ENCODE peak calls at places on chromosomes 12 and 14, in four cellular contexts. E is IMR-90, R is H9, Y is H1. N is an unnamed sample.
A peak's percentile ranks its signal among the peaks of the same experiment; 100 is the strongest.

GRCh38 chr14:103495854-103496253 is 26.8 kb downstream of the CKB start:
- DNase-seq in E (no peak), R (no peak), Y (no peak), N (peak; percentile 25)

GRCh38 chr12:79959484-79959883 is 24.6 kb upstream of the PPP1R12A start:
- DNase-seq in E (no peak), R (no peak), Y (no peak), N (no peak)

GRCh38 chr12:64178122-64178521 is 44.0 kb downstream of the KICS2 start:
- DNase-seq in E (peak; percentile 96), R (no peak), Y (no peak), N (no peak)

GRCh38 chr12:96193725-96194571 is at the start of gene ELK3:
- DNase-seq in E (peak; percentile 72), R (peak; percentile 59), Y (peak; percentile 61), N (peak; percentile 72)

GRCh38 chr14:71228711-71229110 is 321.5 kb downstream of the PCNX1 start:
- DNase-seq in E (no peak), R (no peak), Y (no peak), N (no peak)

GRCh38 chr12:18139989-18140596 is 50.1 kb upstream of the RERGL start:
- DNase-seq in E (peak; percentile 27), R (no peak), Y (no peak), N (peak; percentile 29)

GRCh38 chr12:57430117-57430930 is 519 bp downstream of the R3HDM2 start:
- DNase-seq in E (peak; percentile 34), R (peak; percentile 67), Y (peak; percentile 66), N (peak; percentile 35)

GRCh38 chr12:109544955-109545531 is 28.3 kb downstream of the MMAB start:
- DNase-seq in E (peak; percentile 37), R (no peak), Y (no peak), N (no peak)

GRCh38 chr12:54974281-54974680 is 10.3 kb downstream of the TESPA1 start:
- DNase-seq in E (no peak), R (peak; percentile 51), Y (no peak), N (no peak)

GRCh38 chr14:46432516-46432915 is 219.1 kb downstream of the RPL10L start:
- DNase-seq in E (no peak), R (peak; percentile 41), Y (no peak), N (peak; percentile 36)

GRCh38 chr14:60327447-60328331 is 78.7 kb downstream of the PPM1A start:
- DNase-seq in E (peak; percentile 20), R (peak; percentile 51), Y (peak; percentile 72), N (peak; percentile 35)

GRCh38 chr14:50620341-50620740 is 47.8 kb downstream of the SAV1 start:
- DNase-seq in E (peak; percentile 37), R (no peak), Y (no peak), N (no peak)

GRCh38 chr12:128619263-128619662 is 204.5 kb downstream of the SLC15A4 start:
- DNase-seq in E (no peak), R (peak; percentile 55), Y (no peak), N (peak; percentile 10)

GRCh38 chr14:64184103-64184729 is 110.0 kb downstream of the ESR2 start:
- DNase-seq in E (no peak), R (no peak), Y (no peak), N (no peak)

GRCh38 chr14:34018564-34019244 is 67.8 kb upstream of the EGLN3 start:
- DNase-seq in E (no peak), R (no peak), Y (no peak), N (no peak)

GRCh38 chr14:32259368-32260013 is 56.4 kb upstream of the RNU6-8 start:
- DNase-seq in E (peak; percentile 63), R (peak; percentile 43), Y (no peak), N (peak; percentile 84)

GRCh38 chr14:23302290-23303225 is at the start of gene PPP1R3E:
- DNase-seq in E (peak; percentile 41), R (peak; percentile 69), Y (peak; percentile 78), N (peak; percentile 80)

GRCh38 chr12:122106891-122107660 is 28.5 kb downstream of the MLXIP start:
- DNase-seq in E (peak; percentile 77), R (no peak), Y (no peak), N (no peak)

GRCh38 chr14:102164241-102164641 is 24.5 kb downstream of the WDR20 start:
- DNase-seq in E (peak; percentile 49), R (no peak), Y (no peak), N (no peak)

GRCh38 chr14:29853272-29853671 is 74.4 kb downstream of the PRKD1 start:
- DNase-seq in E (peak; percentile 19), R (no peak), Y (no peak), N (no peak)
- H3K4me1 ChIP-seq in E (no peaks in the 10 kb centered on the region), R (no peaks in the 10 kb centered on the region), Y (no peaks in the 10 kb centered on the region), N (no peaks in the 10 kb centered on the region)

DNA sequence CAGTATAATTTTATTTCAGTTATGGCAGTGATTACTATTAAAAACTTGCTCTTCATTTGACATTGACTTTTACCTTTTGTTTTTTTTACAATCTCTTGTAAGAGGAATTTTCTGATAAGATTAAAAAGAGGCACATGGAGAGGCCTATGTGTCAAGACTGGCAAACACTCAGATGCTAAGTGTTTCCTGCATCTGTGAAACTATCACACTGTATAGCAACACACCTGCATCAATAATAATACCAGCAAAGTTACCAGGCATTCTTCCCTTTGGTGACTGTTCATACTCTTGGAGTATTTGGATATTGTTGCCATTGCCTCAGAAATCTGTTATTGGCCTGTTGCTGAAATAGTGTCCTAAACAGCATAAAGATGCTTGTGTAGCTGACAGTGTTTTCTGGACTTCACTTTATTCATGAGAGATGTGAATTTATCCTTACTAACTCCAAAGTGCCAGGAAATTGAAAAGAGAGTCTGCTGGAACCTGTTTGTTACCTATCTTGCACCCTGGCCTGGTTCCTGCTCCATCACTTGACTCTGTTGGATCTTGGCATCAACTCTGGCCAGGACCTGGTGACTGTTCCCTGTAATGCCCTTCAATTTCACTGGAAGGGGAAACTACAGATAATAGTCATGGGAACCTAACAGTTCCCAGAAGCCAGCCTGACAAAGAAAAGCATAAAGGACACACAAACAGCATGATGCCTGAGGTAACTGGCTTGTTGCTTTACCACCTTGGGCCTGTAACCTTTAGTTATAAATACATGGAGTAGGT is 19.8 kb downstream of the SLC16A7 start:
- DNase-seq in E (no peak), R (no peak), Y (no peak), N (no peak)
- H3K27ac ChIP-seq in E (no peak overlapping the region), R (no peak overlapping the region), Y (no peak overlapping the region), N (no peak overlapping the region)

GRCh38 chr14:88632512-88632911 is 69.7 kb downstream of the ZC3H14 start:
- DNase-seq in E (no peak), R (no peak), Y (no peak), N (no peak)
- H4K5ac ChIP-seq in E (no peak overlapping the region), R (no peak overlapping the region), Y (no peak overlapping the region), N (no peak overlapping the region)

DNA sequence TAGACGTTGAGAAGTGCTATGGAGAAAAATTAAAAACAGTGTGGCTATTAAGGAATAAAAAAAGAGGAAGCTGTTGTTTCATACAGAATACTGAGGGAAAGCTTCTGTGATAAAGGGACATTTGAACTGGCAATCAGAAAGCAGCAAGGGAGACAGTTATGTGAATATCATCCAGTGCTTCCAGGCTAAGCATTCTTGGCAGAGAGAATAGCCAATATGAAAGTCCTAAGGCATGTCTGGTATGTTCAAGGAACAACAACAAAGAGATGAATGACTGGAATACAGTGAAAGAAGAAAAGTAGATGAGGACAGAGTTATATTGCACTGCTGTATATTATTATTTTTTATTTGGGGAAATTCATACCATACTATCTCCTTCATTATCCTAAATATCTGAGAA is 23.9 kb downstream of the SCAF11 start:
- DNase-seq in E (peak; percentile 78), R (no peak), Y (no peak), N (peak; percentile 44)
- H3K4me1 ChIP-seq in E (peaks cover 15% of the 10 kb centered on the region), R (no peaks in the 10 kb centered on the region), Y (peaks cover 6% of the 10 kb centered on the region), N (no peaks in the 10 kb centered on the region)

DNA sequence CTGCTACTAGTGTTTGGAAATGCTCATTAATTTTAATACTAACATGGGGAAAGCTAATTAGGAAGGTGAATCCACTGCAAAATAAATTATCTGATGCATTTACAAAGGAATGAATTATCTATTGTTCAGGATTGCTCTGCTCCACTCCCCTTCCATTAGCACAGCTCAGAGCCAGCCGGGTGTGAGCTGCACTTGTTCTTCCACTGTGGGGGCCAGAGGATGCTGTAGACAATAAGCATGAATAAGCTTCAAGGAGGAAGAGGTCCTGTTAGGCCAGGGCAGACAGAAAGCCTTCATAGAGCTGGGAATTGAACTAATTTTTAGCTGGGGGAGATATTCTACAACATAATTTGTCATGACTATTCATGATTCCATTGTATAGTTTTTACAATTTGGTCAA is 137.6 kb upstream of the MAX start:
- DNase-seq in E (no peak), R (no peak), Y (no peak), N (no peak)
- H3K27ac ChIP-seq in E (no peak overlapping the region), R (no peak overlapping the region), Y (no peak overlapping the region), N (no peak overlapping the region)

GRCh38 chr12:129681830-129682229 is 222.0 kb downstream of the TMEM132D start:
- DNase-seq in E (no peak), R (no peak), Y (no peak), N (no peak)

GRCh38 chr12:129676411-129676810 is 227.4 kb downstream of the TMEM132D start:
- DNase-seq in E (no peak), R (no peak), Y (no peak), N (no peak)

GRCh38 chr12:129675947-129676346 is 227.9 kb downstream of the TMEM132D start:
- DNase-seq in E (no peak), R (no peak), Y (no peak), N (no peak)

DNA sequence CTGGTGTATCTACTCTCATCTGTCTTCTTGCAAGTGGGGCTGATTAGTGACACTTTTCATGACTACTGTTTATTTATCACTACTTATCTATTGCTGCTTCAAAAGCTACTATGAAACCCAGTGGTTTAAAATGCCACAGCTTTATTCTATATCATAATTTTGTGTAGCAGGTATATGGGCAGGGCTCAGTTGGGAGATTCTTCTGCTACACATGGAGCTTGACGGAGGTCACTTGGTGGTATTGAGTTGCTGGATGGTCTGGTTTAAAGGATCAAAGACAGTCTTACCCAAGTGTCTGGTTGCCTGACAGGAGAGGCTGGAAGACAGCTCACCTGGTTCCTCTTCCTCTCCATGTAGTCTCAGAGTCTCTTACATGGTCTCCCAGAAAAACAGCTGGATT is 222.7 kb downstream of the TMEM132D start:
- DNase-seq in E (no peak), R (no peak), Y (no peak), N (no peak)
- H4K5ac ChIP-seq in E (no peak overlapping the region), R (no peak overlapping the region), Y (no peak overlapping the region), N (no peak overlapping the region)

GRCh38 chr12:106079148-106079738 is 59.5 kb downstream of the NUAK1 start:
- DNase-seq in E (no peak), R (peak; percentile 11), Y (no peak), N (no peak)
- H3K4me1 ChIP-seq in E (peaks cover 49% of the 10 kb centered on the region), R (peaks cover 4% of the 10 kb centered on the region), Y (peaks cover 8% of the 10 kb centered on the region), N (peaks cover 2% of the 10 kb centered on the region)

GRCh38 chr14:68341765-68342212 is 451.1 kb downstream of the ZFP36L1 start:
- DNase-seq in E (no peak), R (no peak), Y (no peak), N (no peak)
- H3K27ac ChIP-seq in E (no peak overlapping the region), R (no peak overlapping the region), Y (no peak overlapping the region), N (no peak overlapping the region)

N was measured in mesendoderm.